ENCODE peak calls at places on chromosomes 4 and X, in eight cellular contexts. One of them, this sample, is unnamed.

GRCh38 chr4:65552071-65552470 is 118.2 kb downstream of the EPHA5 start:
- DNase-seq in prostate gland: no peak
- DNase-seq in cardiac fibroblast: no peak
- DNase-seq in endodermal cell: no peak
- DNase-seq in ovary: no peak
- DNase-seq in tibial nerve: no peak
- DNase-seq in fibroblast of pulmonary artery: no peak
- DNase-seq in glutamatergic neuron: no peak
- DNase-seq in this sample: no peak

GRCh38 chrX:134715930-134716619 is 57.8 kb upstream of the PLAC1 start:
- DNase-seq in cardiac fibroblast: no peak
- DNase-seq in endodermal cell: peak; percentile 56
- DNase-seq in tibial nerve: no peak
- DNase-seq in glutamatergic neuron: peak; percentile 40
- DNase-seq in prostate gland: no peak
- DNase-seq in fibroblast of pulmonary artery: no peak
- DNase-seq in ovary: no peak
- DNase-seq in this sample: no peak

GRCh38 chrX:24306430-24306829 is 7.4 kb downstream of the SUPT20HL2 start:
- DNase-seq in tibial nerve: no peak
- DNase-seq in prostate gland: no peak
- DNase-seq in ovary: no peak
- DNase-seq in endodermal cell: peak; percentile 81
- DNase-seq in glutamatergic neuron: no peak
- DNase-seq in cardiac fibroblast: no peak
- DNase-seq in fibroblast of pulmonary artery: peak; percentile 0
- DNase-seq in this sample: no peak

GRCh38 chr4:146945556-146946374 is at the start of gene TTC29:
- DNase-seq in fibroblast of pulmonary artery: peak; percentile 82
- DNase-seq in prostate gland: peak; percentile 87
- DNase-seq in glutamatergic neuron: peak; percentile 98
- DNase-seq in tibial nerve: peak; percentile 87
- DNase-seq in ovary: peak; percentile 91
- DNase-seq in cardiac fibroblast: peak; percentile 86
- DNase-seq in endodermal cell: peak; percentile 98
- DNase-seq in this sample: peak; percentile 93

GRCh38 chr4:10299601-10300000 is 157.6 kb downstream of the ZNF518B start:
- DNase-seq in prostate gland: no peak
- DNase-seq in cardiac fibroblast: peak; percentile 22
- DNase-seq in ovary: no peak
- DNase-seq in endodermal cell: no peak
- DNase-seq in tibial nerve: no peak
- DNase-seq in fibroblast of pulmonary artery: no peak
- DNase-seq in glutamatergic neuron: no peak
- DNase-seq in this sample: no peak

GRCh38 chrX:8820910-8821527 is 19.8 kb upstream of the FAM9A start:
- DNase-seq in glutamatergic neuron: no peak
- DNase-seq in tibial nerve: no peak
- DNase-seq in endodermal cell: peak; percentile 80
- DNase-seq in prostate gland: no peak
- DNase-seq in ovary: no peak
- DNase-seq in cardiac fibroblast: no peak
- DNase-seq in fibroblast of pulmonary artery: peak; percentile 22
- DNase-seq in this sample: no peak

GRCh38 chrX:45557390-45557789 is 356.7 kb upstream of the DIPK2B start:
- DNase-seq in fibroblast of pulmonary artery: peak; percentile 8
- DNase-seq in endodermal cell: no peak
- DNase-seq in tibial nerve: no peak
- DNase-seq in cardiac fibroblast: peak; percentile 18
- DNase-seq in ovary: no peak
- DNase-seq in prostate gland: no peak
- DNase-seq in glutamatergic neuron: no peak
- DNase-seq in this sample: no peak

GRCh38 chr4:996030-996993 is 3.1 kb upstream of the SLC26A1 start:
- DNase-seq in tibial nerve: no peak
- DNase-seq in endodermal cell: no peak
- DNase-seq in glutamatergic neuron: no peak
- DNase-seq in fibroblast of pulmonary artery: no peak
- DNase-seq in ovary: no peak
- DNase-seq in cardiac fibroblast: no peak
- DNase-seq in prostate gland: no peak
- DNase-seq in this sample: no peak

GRCh38 chrX:126165721-126166401 is at the start of gene DCAF12L2:
- DNase-seq in endodermal cell: peak; percentile 74
- DNase-seq in ovary: peak; percentile 27
- DNase-seq in fibroblast of pulmonary artery: no peak
- DNase-seq in prostate gland: no peak
- DNase-seq in cardiac fibroblast: no peak
- DNase-seq in glutamatergic neuron: peak; percentile 52
- DNase-seq in tibial nerve: no peak
- DNase-seq in this sample: no peak

GRCh38 chr4:121462660-121463261 is 81.9 kb upstream of the QRFPR start:
- DNase-seq in ovary: no peak
- DNase-seq in endodermal cell: peak; percentile 83
- DNase-seq in glutamatergic neuron: no peak
- DNase-seq in cardiac fibroblast: peak; percentile 83
- DNase-seq in fibroblast of pulmonary artery: peak; percentile 84
- DNase-seq in prostate gland: peak; percentile 46
- DNase-seq in tibial nerve: peak; percentile 76
- DNase-seq in this sample: peak; percentile 51

GRCh38 chr4:168208957-168209614 is 109.5 kb downstream of the DDX60 start:
- DNase-seq in tibial nerve: no peak
- DNase-seq in glutamatergic neuron: no peak
- DNase-seq in cardiac fibroblast: no peak
- DNase-seq in endodermal cell: no peak
- DNase-seq in ovary: no peak
- DNase-seq in prostate gland: no peak
- DNase-seq in fibroblast of pulmonary artery: no peak
- DNase-seq in this sample: peak; percentile 40

GRCh38 chr4:79334783-79335182 is 8.9 kb upstream of the NAA11 start:
- DNase-seq in glutamatergic neuron: no peak
- DNase-seq in ovary: no peak
- DNase-seq in fibroblast of pulmonary artery: no peak
- DNase-seq in prostate gland: no peak
- DNase-seq in cardiac fibroblast: no peak
- DNase-seq in tibial nerve: no peak
- DNase-seq in endodermal cell: no peak
- DNase-seq in this sample: no peak

GRCh38 chr4:139861471-139861870 is 195.9 kb downstream of the MGST2 start:
- DNase-seq in glutamatergic neuron: no peak
- DNase-seq in cardiac fibroblast: no peak
- DNase-seq in prostate gland: no peak
- DNase-seq in fibroblast of pulmonary artery: no peak
- DNase-seq in tibial nerve: no peak
- DNase-seq in endodermal cell: no peak
- DNase-seq in ovary: no peak
- DNase-seq in this sample: no peak
- TF ChIP-seq CTCF in glutamatergic neuron: no peak
- TF ChIP-seq CTCF in cardiac fibroblast: no peak
- TF ChIP-seq CTCF in prostate gland: no peak
- TF ChIP-seq CTCF in fibroblast of pulmonary artery: no peak
- TF ChIP-seq CTCF in tibial nerve: no peak
- TF ChIP-seq CTCF in endodermal cell: peak; percentile 66
- TF ChIP-seq CTCF in ovary: no peak
- TF ChIP-seq CTCF in this sample: no peak

DNA sequence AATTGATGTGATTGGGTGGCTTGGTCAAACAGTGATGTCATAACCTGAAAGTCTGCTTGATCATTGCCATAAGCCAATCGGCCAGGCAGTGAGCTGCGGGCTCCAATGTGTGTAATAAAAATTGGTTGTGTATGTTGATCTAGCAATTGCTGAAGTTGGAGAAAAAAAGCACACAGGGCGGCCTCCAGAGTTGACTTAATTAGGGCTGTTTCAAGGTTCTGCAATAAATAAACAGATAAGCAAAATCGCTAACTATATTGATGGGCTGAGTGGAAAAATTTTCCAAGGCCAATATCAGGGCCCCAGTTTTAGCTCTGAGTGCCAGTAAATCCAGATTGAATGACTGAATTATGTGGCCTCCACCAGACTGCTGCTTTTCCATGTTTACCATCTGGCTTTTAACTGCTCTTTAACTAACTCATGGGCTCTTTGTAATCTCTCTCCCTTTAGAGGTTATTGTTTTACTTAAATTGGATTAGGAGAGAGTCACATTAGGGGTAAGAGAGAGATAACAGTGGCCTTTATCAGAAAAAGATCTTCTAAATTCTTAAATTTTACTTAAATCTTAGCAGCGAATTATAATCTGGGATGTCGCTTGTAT is 160.6 kb upstream of the WDFY3 start:
- DNase-seq in prostate gland: no peak
- DNase-seq in ovary: no peak
- DNase-seq in endodermal cell: no peak
- DNase-seq in tibial nerve: no peak
- DNase-seq in cardiac fibroblast: no peak
- DNase-seq in glutamatergic neuron: no peak
- DNase-seq in fibroblast of pulmonary artery: no peak
- DNase-seq in this sample: no peak
- TF ChIP-seq CTCF in prostate gland: no peak
- TF ChIP-seq CTCF in ovary: no peak
- TF ChIP-seq CTCF in endodermal cell: no peak
- TF ChIP-seq CTCF in tibial nerve: no peak
- TF ChIP-seq CTCF in cardiac fibroblast: no peak
- TF ChIP-seq CTCF in glutamatergic neuron: no peak
- TF ChIP-seq CTCF in fibroblast of pulmonary artery: no peak
- TF ChIP-seq CTCF in this sample: no peak

GRCh38 chr4:83269256-83269655 is 15.3 kb downstream of the COQ2 start:
- DNase-seq in glutamatergic neuron: no peak
- DNase-seq in endodermal cell: no peak
- DNase-seq in cardiac fibroblast: peak; percentile 17
- DNase-seq in fibroblast of pulmonary artery: peak; percentile 27
- DNase-seq in tibial nerve: no peak
- DNase-seq in prostate gland: no peak
- DNase-seq in ovary: no peak
- DNase-seq in this sample: no peak
- TF ChIP-seq CTCF in glutamatergic neuron: no peak
- TF ChIP-seq CTCF in endodermal cell: no peak
- TF ChIP-seq CTCF in cardiac fibroblast: no peak
- TF ChIP-seq CTCF in fibroblast of pulmonary artery: no peak
- TF ChIP-seq CTCF in tibial nerve: no peak
- TF ChIP-seq CTCF in prostate gland: no peak
- TF ChIP-seq CTCF in ovary: no peak
- TF ChIP-seq CTCF in this sample: no peak

GRCh38 chr4:173571620-173572019 is 41.6 kb upstream of the HAND2 start:
- DNase-seq in glutamatergic neuron: no peak
- DNase-seq in prostate gland: no peak
- DNase-seq in cardiac fibroblast: no peak
- DNase-seq in fibroblast of pulmonary artery: no peak
- DNase-seq in endodermal cell: no peak
- DNase-seq in tibial nerve: no peak
- DNase-seq in ovary: no peak
- DNase-seq in this sample: no peak

GRCh38 chr4:173575482-173576152 is 45.6 kb upstream of the HAND2 start:
- DNase-seq in glutamatergic neuron: no peak
- DNase-seq in fibroblast of pulmonary artery: no peak
- DNase-seq in prostate gland: no peak
- DNase-seq in tibial nerve: no peak
- DNase-seq in endodermal cell: no peak
- DNase-seq in ovary: no peak
- DNase-seq in cardiac fibroblast: no peak
- DNase-seq in this sample: no peak

GRCh38 chr4:173573725-173574124 is 43.7 kb upstream of the HAND2 start:
- DNase-seq in fibroblast of pulmonary artery: no peak
- DNase-seq in cardiac fibroblast: no peak
- DNase-seq in ovary: no peak
- DNase-seq in endodermal cell: no peak
- DNase-seq in tibial nerve: no peak
- DNase-seq in glutamatergic neuron: no peak
- DNase-seq in prostate gland: no peak
- DNase-seq in this sample: no peak

GRCh38 chr4:173572493-173573129 is 42.6 kb upstream of the HAND2 start:
- DNase-seq in prostate gland: no peak
- DNase-seq in fibroblast of pulmonary artery: no peak
- DNase-seq in glutamatergic neuron: no peak
- DNase-seq in cardiac fibroblast: no peak
- DNase-seq in ovary: no peak
- DNase-seq in endodermal cell: no peak
- DNase-seq in tibial nerve: no peak
- DNase-seq in this sample: no peak

GRCh38 chr4:173573286-173573685 is 43.3 kb upstream of the HAND2 start:
- DNase-seq in prostate gland: no peak
- DNase-seq in fibroblast of pulmonary artery: peak; percentile 3
- DNase-seq in cardiac fibroblast: no peak
- DNase-seq in tibial nerve: no peak
- DNase-seq in endodermal cell: no peak
- DNase-seq in glutamatergic neuron: no peak
- DNase-seq in ovary: no peak
- DNase-seq in this sample: no peak
- TF ChIP-seq CTCF in prostate gland: no peak
- TF ChIP-seq CTCF in fibroblast of pulmonary artery: no peak
- TF ChIP-seq CTCF in cardiac fibroblast: no peak
- TF ChIP-seq CTCF in tibial nerve: no peak
- TF ChIP-seq CTCF in endodermal cell: no peak
- TF ChIP-seq CTCF in glutamatergic neuron: no peak
- TF ChIP-seq CTCF in ovary: no peak
- TF ChIP-seq CTCF in this sample: no peak

DNA sequence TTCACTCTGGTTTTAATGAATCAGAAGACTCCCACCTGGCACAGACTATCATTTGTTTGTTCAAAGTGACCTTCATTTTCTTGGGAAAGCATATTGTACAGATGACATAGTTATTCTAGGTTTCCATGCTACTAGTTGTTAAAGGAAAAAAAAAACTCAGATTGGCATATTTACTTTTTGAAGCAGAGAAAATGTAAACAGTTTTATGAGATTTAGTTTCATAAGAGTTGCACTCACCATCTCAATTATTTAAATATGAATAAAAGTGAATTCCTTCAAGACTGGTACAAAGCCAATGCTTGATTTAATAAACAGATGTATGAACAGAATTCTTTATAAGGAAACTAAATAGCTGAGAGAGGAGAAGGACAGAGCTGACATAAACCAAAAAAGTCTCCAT is 280.3 kb upstream of the UGT8 start:
- DNase-seq in cardiac fibroblast: no peak
- DNase-seq in glutamatergic neuron: no peak
- DNase-seq in endodermal cell: no peak
- DNase-seq in fibroblast of pulmonary artery: no peak
- DNase-seq in ovary: no peak
- DNase-seq in tibial nerve: no peak
- DNase-seq in prostate gland: no peak
- DNase-seq in this sample: no peak
- TF ChIP-seq CTCF in cardiac fibroblast: no peak
- TF ChIP-seq CTCF in glutamatergic neuron: no peak
- TF ChIP-seq CTCF in endodermal cell: no peak
- TF ChIP-seq CTCF in fibroblast of pulmonary artery: no peak
- TF ChIP-seq CTCF in ovary: no peak
- TF ChIP-seq CTCF in tibial nerve: no peak
- TF ChIP-seq CTCF in prostate gland: no peak
- TF ChIP-seq CTCF in this sample: no peak

GRCh38 chrX:53481093-53481492 is 46.9 kb upstream of the HSD17B10 start:
- DNase-seq in prostate gland: no peak
- DNase-seq in glutamatergic neuron: no peak
- DNase-seq in tibial nerve: no peak
- DNase-seq in cardiac fibroblast: no peak
- DNase-seq in endodermal cell: peak; percentile 58
- DNase-seq in ovary: no peak
- DNase-seq in fibroblast of pulmonary artery: no peak
- DNase-seq in this sample: peak; percentile 31
- TF ChIP-seq CTCF in prostate gland: no peak
- TF ChIP-seq CTCF in glutamatergic neuron: no peak
- TF ChIP-seq CTCF in tibial nerve: no peak
- TF ChIP-seq CTCF in cardiac fibroblast: peak; percentile 54
- TF ChIP-seq CTCF in endodermal cell: peak; percentile 64
- TF ChIP-seq CTCF in ovary: no peak
- TF ChIP-seq CTCF in fibroblast of pulmonary artery: peak; percentile 40
- TF ChIP-seq CTCF in this sample: peak; percentile 29